ENCODE peak calls at places on chromosomes 1 and 21, in seven cellular contexts. A is ovary, Y is PC-9, L is PC-3, O is neural progenitor cell, C is lung, U is kidney. V is an unnamed sample.
A peak's percentile ranks its signal among the peaks of the same experiment; 100 is the strongest.

GRCh38 chr1:224513787-224514209 is 79.2 kb upstream of the WDR26 start:
- DNase-seq in C (peak; percentile 88), Y (peak; percentile 71), A (peak; percentile 84), U (peak; percentile 91), L (peak; percentile 97), O (peak; percentile 91), V (peak; percentile 83)

GRCh38 chr21:34822957-34823356 is 154.2 kb downstream of the CLIC6 start:
- DNase-seq in A (no peak), Y (no peak), C (no peak), U (no peak), L (peak; percentile 72), O (no peak), V (peak; percentile 43)

GRCh38 chr1:161258439-161259386 is at the start of gene PCP4L1:
- DNase-seq in Y (no peak), L (peak; percentile 40), C (peak; percentile 69), U (peak; percentile 82), A (peak; percentile 57), O (peak; percentile 92), V (no peak)

GRCh38 chr1:87958711-87959110 is 630.0 kb downstream of the LMO4 start:
- DNase-seq in Y (no peak), O (no peak), A (no peak), U (no peak), L (no peak), C (no peak), V (no peak)

GRCh38 chr1:172005856-172006255 is 164.6 kb downstream of the DNM3 start:
- DNase-seq in A (no peak), Y (no peak), C (no peak), U (no peak), O (no peak), L (peak; percentile 78), V (peak; percentile 20)

GRCh38 chr1:236338096-236338495 is 56.0 kb upstream of the EDARADD start:
- DNase-seq in O (no peak), C (no peak), U (no peak), Y (no peak), A (no peak), L (peak; percentile 27), V (no peak)

GRCh38 chr1:216830836-216831235 is 107.6 kb upstream of the ESRRG start:
- DNase-seq in C (no peak), A (no peak), U (no peak), L (peak; percentile 26), O (no peak), Y (no peak), V (no peak)

GRCh38 chr1:172208635-172209034 is 211.8 kb upstream of the C1orf105 start:
- DNase-seq in L (no peak), U (no peak), Y (no peak), C (no peak), A (no peak), O (no peak), V (no peak)

GRCh38 chr1:161402446-161402845 is 34.8 kb upstream of the CFAP126 start:
- DNase-seq in C (no peak), A (no peak), U (no peak), L (peak; percentile 86), O (no peak), Y (peak; percentile 62), V (no peak)

GRCh38 chr1:51330331-51331201 is at the start of gene TTC39A:
- DNase-seq in U (peak; percentile 76), Y (no peak), O (peak; percentile 58), C (no peak), A (no peak), L (no peak), V (no peak)
- H3K4me3 ChIP-seq in U (peak within 1 kb of the TSS; percentile 63), Y (peak within 1 kb of the TSS; percentile 76), O (peak within 1 kb of the TSS; percentile 70), C (peak within 1 kb of the TSS; percentile 36), A (peak within 1 kb of the TSS; percentile 33), L (peak within 1 kb of the TSS; percentile 76), V (peak within 1 kb of the TSS; percentile 63)

DNA sequence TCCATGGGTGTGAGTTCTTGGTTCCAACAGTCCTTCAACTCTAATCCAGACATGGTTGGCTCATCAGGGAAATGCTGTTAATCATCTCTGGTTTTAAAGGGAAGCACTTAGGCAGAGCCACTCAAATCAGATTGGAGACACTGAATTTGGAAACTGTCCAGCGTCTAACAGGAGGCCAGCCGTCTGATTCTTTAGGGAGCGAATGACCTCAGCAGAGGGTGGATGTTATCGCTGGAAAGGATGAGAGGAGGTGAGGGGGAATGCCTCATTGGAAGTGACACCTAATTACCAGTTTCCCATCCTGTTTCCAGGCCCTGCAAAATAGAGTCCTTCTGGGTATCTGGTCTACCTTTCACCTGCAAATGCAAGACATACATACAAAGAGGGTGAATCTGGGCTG is 22.8 kb upstream of the LRRC38 start:
- DNase-seq in L (no peak), U (no peak), Y (no peak), O (no peak), A (no peak), C (no peak), V (no peak)
- H3K9me3 ChIP-seq in L (no peaks in the 10 kb centered on the region), U (no peaks in the 10 kb centered on the region), Y (no peaks in the 10 kb centered on the region), O (no peaks in the 10 kb centered on the region), A (no peaks in the 10 kb centered on the region), C (no peaks in the 10 kb centered on the region), V (no peaks in the 10 kb centered on the region)

GRCh38 chr1:55210990-55211389 is 4.2 kb downstream of the USP24 start:
- DNase-seq in Y (no peak), O (no peak), A (no peak), L (no peak), C (no peak), U (no peak), V (no peak)
- H3K4me3 ChIP-seq in Y (no peak overlapping the region), O (no peak overlapping the region), A (no peak overlapping the region), L (no peak overlapping the region), C (no peak overlapping the region), U (peak overlapping the region; percentile 6), V (no peak overlapping the region)

DNA sequence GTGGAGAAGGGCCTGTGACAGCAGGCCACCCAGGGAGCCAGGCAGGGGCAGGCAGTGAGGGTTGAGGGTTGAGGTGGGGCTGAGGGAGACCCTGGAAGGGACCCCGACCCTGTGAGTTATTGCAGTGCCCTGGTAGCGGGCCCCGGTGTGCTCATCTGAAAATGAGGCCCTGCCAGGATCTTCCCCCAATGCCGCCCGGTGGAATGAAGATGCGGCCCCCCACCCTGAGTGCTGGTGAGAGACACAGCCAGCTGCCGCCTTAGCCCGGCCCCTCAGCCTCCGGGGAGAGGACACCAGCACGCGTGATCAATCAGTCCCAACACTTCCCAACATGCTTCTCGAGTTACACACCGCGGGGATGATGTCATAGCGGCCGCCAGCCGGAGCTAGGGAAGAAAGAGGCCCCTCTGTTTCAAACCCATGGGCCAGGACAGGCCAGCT is 36.1 kb upstream of the ACTRT2 start:
- DNase-seq in C (no peak), U (peak; percentile 47), L (no peak), A (no peak), O (no peak), Y (no peak), V (no peak)
- H3K9me3 ChIP-seq in C (no peaks in the 10 kb centered on the region), U (no peaks in the 10 kb centered on the region), L (no peaks in the 10 kb centered on the region), A (no peaks in the 10 kb centered on the region), O (no peaks in the 10 kb centered on the region), Y (no peaks in the 10 kb centered on the region), V (peaks cover 34% of the 10 kb centered on the region)

GRCh38 chr1:30743584-30744059 is 14.0 kb downstream of the LAPTM5 start:
- DNase-seq in O (no peak), C (no peak), A (no peak), U (peak; percentile 39), Y (no peak), L (no peak), V (no peak)
- H3K4me3 ChIP-seq in O (no peak overlapping the region), C (no peak overlapping the region), A (no peak overlapping the region), U (no peak overlapping the region), Y (no peak overlapping the region), L (no peak overlapping the region), V (no peak overlapping the region)

V was measured in trophoblast cell.